ENCODE peak calls at places on chromosomes 11 and 22, in nine cellular contexts. U is head of caudate nucleus; H is stimulated activated CD8-positive, alpha-beta memory T cell treated with anti-CD3 and anti-CD28 coated beads, Interleukin-4, amount 100 ng/mL, for 1 hour; J is KBM-7; G is activated CD4-positive, alpha-beta memory T cell treated with anti-CD3 and anti-CD28 coated beads for 36 hours; X is right lobe of liver; K is COLO829; L is T-helper 9 cell; R is NAMALWA. B is an unnamed sample.

GRCh38 chr22:38957046-38957770 is at the start of gene APOBEC3A:
- DNase-seq in G (no peak), X (no peak), H (no peak), L (no peak), J (no peak), U (no peak), R (no peak), K (no peak), B (no peak)

GRCh38 chr11:83677730-83678129 is 391.6 kb upstream of the CCDC90B start:
- DNase-seq in G (no peak), U (no peak), R (no peak), L (no peak), J (no peak), K (no peak), H (no peak), X (no peak), B (no peak)

GRCh38 chr11:62593434-62594044 is 2.2 kb upstream of the TUT1 start:
- DNase-seq in G (peak), U (peak), L (peak), X (peak), R (peak), K (no peak), J (peak), H (peak), B (peak)

GRCh38 chr11:1694846-1695547 is 2.0 kb upstream of the KRTAP5-6 start:
- DNase-seq in K (no peak), U (no peak), L (no peak), G (no peak), X (no peak), H (no peak), R (no peak), J (no peak), B (no peak)

GRCh38 chr22:31544481-31545480 is 48.4 kb downstream of the SFI1 start:
- DNase-seq in G (no peak), J (no peak), L (no peak), U (no peak), R (no peak), K (no peak), X (no peak), H (no peak), B (no peak)

GRCh38 chr11:86592047-86592564 is 80.3 kb downstream of the ME3 start:
- DNase-seq in U (no peak), J (no peak), G (no peak), R (no peak), K (no peak), H (no peak), L (no peak), X (no peak), B (peak)

GRCh38 chr11:7115775-7116174 is 27.0 kb downstream of the RBMXL2 start:
- DNase-seq in L (no peak), R (no peak), U (no peak), X (no peak), K (peak), J (no peak), G (no peak), H (no peak), B (no peak)

GRCh38 chr11:115060840-115061239 is 382.5 kb downstream of the NXPE2 start:
- DNase-seq in U (no peak), R (no peak), G (no peak), H (no peak), J (no peak), K (no peak), X (no peak), L (no peak), B (no peak)

GRCh38 chr11:575324-575995 is 810 bp upstream of the PHRF1 start:
- DNase-seq in U (no peak), X (no peak), L (no peak), H (no peak), J (peak), K (no peak), R (peak), G (no peak), B (peak)

GRCh38 chr11:100883860-100884259 is 196.8 kb downstream of the ARHGAP42 start:
- DNase-seq in U (no peak), G (no peak), X (no peak), L (no peak), K (no peak), H (no peak), R (no peak), J (no peak), B (peak)

GRCh38 chr11:91860661-91861060 is 364.0 kb upstream of the FAT3 start:
- DNase-seq in X (no peak), G (no peak), R (no peak), H (no peak), U (no peak), K (no peak), J (no peak), L (no peak), B (peak)

GRCh38 chr11:33664166-33664565 is 36.5 kb downstream of the C11orf91 start:
- DNase-seq in U (no peak), H (no peak), G (no peak), R (no peak), L (no peak), J (no peak), X (no peak), K (no peak), B (no peak)

GRCh38 chr11:44572884-44573283 is 7.4 kb downstream of the CD82 start:
- DNase-seq in H (no peak), X (no peak), R (no peak), G (peak), K (no peak), J (no peak), U (no peak), L (no peak), B (no peak)

GRCh38 chr11:4704054-4704789 is at the start of gene MMP26:
- DNase-seq in U (no peak), R (peak), X (no peak), L (no peak), J (no peak), H (no peak), K (no peak), G (no peak), B (no peak)

GRCh38 chr22:49642331-49642730 is 185.3 kb downstream of the BRD1 start:
- DNase-seq in R (no peak), L (no peak), K (no peak), H (no peak), X (no peak), U (no peak), J (no peak), G (no peak), B (peak)

GRCh38 chr11:8814923-8815240 is 96.1 kb upstream of the AKIP1 start:
- DNase-seq in U (no peak), L (no peak), X (no peak), H (no peak), J (no peak), G (no peak), R (no peak), K (no peak), B (peak)

GRCh38 chr11:115488945-115489344 is 15.3 kb downstream of the CADM1 start:
- DNase-seq in H (no peak), X (no peak), J (no peak), G (no peak), U (no peak), L (no peak), K (no peak), R (no peak), B (peak)

GRCh38 chr22:47695176-47695575 is 932.7 kb downstream of the TBC1D22A start:
- DNase-seq in L (no peak), X (no peak), H (no peak), J (no peak), R (no peak), U (no peak), G (peak), K (no peak), B (no peak)

GRCh38 chr22:30240541-30241417 is 5.8 kb downstream of the LIF start:
- DNase-seq in U (no peak), G (no peak), K (no peak), R (peak), L (no peak), X (no peak), H (no peak), J (no peak), B (no peak)

GRCh38 chr11:8168485-8169257 is at the start of gene RIC3:
- DNase-seq in G (peak), J (no peak), K (no peak), L (peak), X (peak), U (peak), R (no peak), H (no peak), B (peak)

GRCh38 chr11:119671561-119672015 is 57.4 kb downstream of the NECTIN1 start:
- DNase-seq in G (no peak), X (no peak), K (no peak), R (peak), J (no peak), L (no peak), H (no peak), U (peak), B (no peak)

GRCh38 chr11:105588001-105588400 is 21.9 kb upstream of the GRIA4 start:
- DNase-seq in L (no peak), R (no peak), K (no peak), G (no peak), U (no peak), J (no peak), X (no peak), H (no peak), B (peak)

GRCh38 chr11:111540114-111540920 is at the start of gene LAYN:
- DNase-seq in K (no peak), H (peak), X (peak), L (no peak), G (no peak), U (peak), J (peak), R (no peak), B (peak)

GRCh38 chr22:44108076-44108475 is 72.6 kb upstream of the PARVG start:
- DNase-seq in G (no peak), J (no peak), L (no peak), R (no peak), H (no peak), X (no peak), U (no peak), K (no peak), B (no peak)

GRCh38 chr11:17014321-17014773 is at the start of gene PLEKHA7:
- DNase-seq in G (no peak), R (no peak), H (no peak), X (peak), U (no peak), K (no peak), J (no peak), L (peak), B (no peak)

GRCh38 chr11:69003866-69004311 is 9.2 kb downstream of the MRGPRF start:
- DNase-seq in G (no peak), J (no peak), K (no peak), X (no peak), R (no peak), H (no peak), U (no peak), L (no peak), B (no peak)

GRCh38 chr22:36113121-36113520 is 47.4 kb downstream of the APOL3 start:
- DNase-seq in G (no peak), J (no peak), H (no peak), K (no peak), R (no peak), U (no peak), X (no peak), L (no peak), B (no peak)

GRCh38 chr11:26027887-26028286 is 304.0 kb upstream of the ANO3 start:
- DNase-seq in R (no peak), G (no peak), J (no peak), H (no peak), K (no peak), L (no peak), X (no peak), U (no peak), B (no peak)

GRCh38 chr11:37280194-37280593 is 682.2 kb upstream of the RAG2 start:
- DNase-seq in R (no peak), H (no peak), K (no peak), L (no peak), X (no peak), G (no peak), J (no peak), U (no peak), B (no peak)

GRCh38 chr11:24949406-24949805 is 452.6 kb downstream of the LUZP2 start:
- DNase-seq in R (no peak), L (no peak), G (no peak), K (no peak), X (no peak), U (no peak), J (no peak), H (no peak), B (no peak)

GRCh38 chr22:29306830-29307657 is 594 bp downstream of the GAS2L1 start:
- DNase-seq in L (peak), K (peak), J (peak), G (peak), U (peak), H (no peak), R (no peak), X (peak), B (peak)

GRCh38 chr22:17164392-17165024 is 5.4 kb upstream of the HDHD5 start:
- DNase-seq in K (peak), L (no peak), H (no peak), X (no peak), J (peak), G (no peak), U (no peak), R (no peak), B (no peak)

GRCh38 chr22:43878079-43878795 is 13.6 kb downstream of the PNPLA5 start:
- DNase-seq in U (no peak), K (no peak), L (no peak), G (no peak), J (no peak), X (no peak), H (no peak), R (no peak), B (no peak)

GRCh38 chr11:120539681-120540369 is 28.3 kb downstream of the GRIK4 start:
- DNase-seq in L (no peak), X (no peak), R (no peak), K (no peak), U (no peak), H (no peak), J (no peak), G (no peak), B (peak)

GRCh38 chr11:44754876-44755552 is 28.3 kb downstream of the TSPAN18 start:
- DNase-seq in L (no peak), H (no peak), X (no peak), U (no peak), R (no peak), J (no peak), G (no peak), K (no peak), B (no peak)

GRCh38 chr11:111514216-111515031 is at the start of gene HOATZ:
- DNase-seq in G (no peak), L (no peak), J (no peak), H (no peak), R (no peak), X (no peak), U (no peak), K (no peak), B (no peak)

B was measured in M059J.